ENCODE peak calls at places on chromosomes 11 and 22, in nine cellular contexts. B is CD8-positive, alpha-beta T cell; G is cardiac muscle cell; J is nucleus accumbens; U is COLO829; Y is T-cell; D is activated CD8-positive, alpha-beta memory T cell treated with anti-CD3 and anti-CD28 coated beads for 48 hours; K is PC-9; X is epithelial cell of proximal tubule. O is an unnamed sample.
A peak's percentile ranks its signal among the peaks of the same experiment; 100 is the strongest.

GRCh38 chr11:75341583-75341982 is 9.9 kb downstream of the ARRB1 start:
- DNase-seq in B (no peak), G (peak; percentile 35), J (no peak), U (no peak), Y (no peak), D (no peak), K (no peak), X (no peak), O (no peak)

GRCh38 chr22:40352763-40353162 is 6.5 kb downstream of the ADSL start:
- DNase-seq in B (no peak), G (no peak), J (no peak), U (no peak), Y (no peak), D (no peak), K (no peak), X (no peak), O (no peak)

GRCh38 chr11:96393753-96394348 is 4.0 kb downstream of the JRKL start:
- DNase-seq in B (no peak), G (peak; percentile 71), J (no peak), U (peak; percentile 40), Y (no peak), D (no peak), K (no peak), X (peak; percentile 7), O (peak; percentile 72)

GRCh38 chr11:116109228-116109627 is 605.0 kb upstream of the CADM1 start:
- DNase-seq in B (no peak), G (peak; percentile 21), J (peak; percentile 24), U (peak; percentile 11), Y (no peak), D (no peak), K (no peak), X (peak; percentile 15), O (no peak)

GRCh38 chr11:118434553-118435232 is 1.6 kb upstream of the KMT2A start:
- DNase-seq in B (peak; percentile 47), G (peak; percentile 35), J (peak; percentile 36), U (no peak), Y (peak; percentile 37), D (peak; percentile 7), K (peak; percentile 29), X (no peak), O (peak; percentile 39)

GRCh38 chr22:34917239-34917638 is 148.7 kb upstream of the ISX start:
- DNase-seq in B (no peak), G (no peak), J (no peak), U (no peak), Y (no peak), D (no peak), K (no peak), X (no peak), O (no peak)

GRCh38 chr11:117457835-117458234 is 130.2 kb downstream of the CEP164 start:
- DNase-seq in B (no peak), G (no peak), J (no peak), U (no peak), Y (no peak), D (no peak), K (no peak), X (no peak), O (no peak)

GRCh38 chr22:26047920-26048319 is 121.3 kb upstream of the SEZ6L start:
- DNase-seq in B (no peak), G (no peak), J (no peak), U (no peak), Y (no peak), D (no peak), K (no peak), X (no peak), O (no peak)

GRCh38 chr22:38638216-38638615 is 18.0 kb downstream of the FAM227A start:
- DNase-seq in B (no peak), G (no peak), J (no peak), U (no peak), Y (no peak), D (no peak), K (no peak), X (no peak), O (no peak)

GRCh38 chr11:112453601-112454577 is 193.2 kb upstream of the PLET1 start:
- DNase-seq in B (peak; percentile 31), G (peak; percentile 52), J (no peak), U (peak; percentile 49), Y (no peak), D (no peak), K (peak; percentile 14), X (no peak), O (peak; percentile 8)

GRCh38 chr22:39241632-39242388 is 3.0 kb downstream of the PDGFB start:
- DNase-seq in B (peak; percentile 39), G (no peak), J (no peak), U (no peak), Y (peak; percentile 64), D (no peak), K (no peak), X (no peak), O (no peak)

GRCh38 chr11:115964091-115964490 is 459.9 kb upstream of the CADM1 start:
- DNase-seq in B (no peak), G (peak; percentile 45), J (no peak), U (no peak), Y (no peak), D (no peak), K (no peak), X (no peak), O (no peak)

GRCh38 chr11:115237578-115237977 is 266.6 kb downstream of the CADM1 start:
- DNase-seq in B (no peak), G (no peak), J (no peak), U (no peak), Y (no peak), D (no peak), K (no peak), X (no peak), O (no peak)

GRCh38 chr11:33735166-33735425 is 1.1 kb downstream of the CD59 start:
- DNase-seq in B (no peak), G (no peak), J (no peak), U (no peak), Y (no peak), D (no peak), K (no peak), X (no peak), O (no peak)

GRCh38 chr11:133844217-133844616 is 1.1 kb downstream of the SPATA19 start:
- DNase-seq in B (no peak), G (no peak), J (no peak), U (no peak), Y (no peak), D (no peak), K (no peak), X (no peak), O (no peak)

GRCh38 chr11:125892071-125892470 is 4.6 kb downstream of the HYLS1 start:
- DNase-seq in B (no peak), G (no peak), J (no peak), U (no peak), Y (no peak), D (no peak), K (no peak), X (no peak), O (no peak)